ENCODE peak calls at places on chromosomes 7 and 10, in ten cellular contexts. Y, O, Q, B, X, K, R, N, S and T are unnamed samples.

GRCh38 chr7:113752289-113752688 is 166.5 kb downstream of the PPP1R3A start:
- DNase-seq in Y (no peak), O (no peak), Q (no peak), B (no peak), X (no peak), K (no peak), R (no peak), N (no peak), S (no peak), T (no peak)

GRCh38 chr7:140367528-140367927 is 30.8 kb downstream of the SLC37A3 start:
- DNase-seq in Y (no peak), O (no peak), Q (no peak), B (no peak), X (no peak), K (no peak), R (no peak), N (no peak), S (no peak), T (no peak)

GRCh38 chr10:6689036-6689435 is 109.0 kb upstream of the PRKCQ start:
- DNase-seq in Y (no peak), O (no peak), Q (no peak), B (no peak), X (no peak), K (no peak), R (no peak), N (no peak), S (no peak), T (no peak)

GRCh38 chr7:121164247-121164646 is 164.6 kb upstream of the WNT16 start:
- DNase-seq in Y (no peak), O (no peak), Q (no peak), B (no peak), X (no peak), K (no peak), R (no peak), N (no peak), S (no peak), T (no peak)

GRCh38 chr10:76432274-76433012 is 1001.0 kb downstream of the LRMDA start:
- DNase-seq in Y (no peak), O (no peak), Q (peak; percentile 75), B (no peak), X (no peak), K (no peak), R (peak; percentile 92), N (no peak), S (no peak), T (no peak)

GRCh38 chr7:5643280-5643679 is 138.2 kb downstream of the RNF216 start:
- DNase-seq in Y (peak; percentile 10), O (no peak), Q (no peak), B (no peak), X (no peak), K (peak; percentile 7), R (peak; percentile 50), N (no peak), S (no peak), T (peak; percentile 65)

GRCh38 chr10:77905086-77905735 is 21.3 kb downstream of the DLG5 start:
- DNase-seq in Y (no peak), O (no peak), Q (no peak), B (no peak), X (no peak), K (no peak), R (no peak), N (no peak), S (no peak), T (no peak)

GRCh38 chr7:103811997-103812396 is 177.5 kb downstream of the RELN start:
- DNase-seq in Y (no peak), O (no peak), Q (no peak), B (peak; percentile 7), X (no peak), K (no peak), R (no peak), N (no peak), S (peak; percentile 33), T (no peak)

GRCh38 chr10:42989481-42989921 is 87.4 kb upstream of the RET start:
- DNase-seq in Y (no peak), O (no peak), Q (no peak), B (no peak), X (no peak), K (no peak), R (no peak), N (no peak), S (no peak), T (no peak)